ENCODE peak calls at places on chromosomes 2 and 18, in seven cellular contexts. D is BE2C, T is breast epithelium, X is heart left ventricle, J is fibroblast of lung, I is GM23248, M is tibial artery. E is an unnamed sample.

GRCh38 chr2:232162191-232162590 is 200.7 kb downstream of the DIS3L2 start:
- DNase-seq in X (no peak), M (no peak), D (no peak), I (peak; percentile 26), J (peak; percentile 69), T (no peak), E (no peak)

GRCh38 chr2:236045264-236046235 is 122.6 kb downstream of the GBX2 start:
- DNase-seq in J (no peak), T (no peak), X (no peak), D (no peak), M (no peak), I (no peak), E (no peak)

GRCh38 chr2:191942114-191943103 is 95.5 kb upstream of the CAVIN2 start:
- DNase-seq in T (peak; percentile 22), D (peak; percentile 16), I (peak; percentile 27), J (peak; percentile 51), X (no peak), M (no peak), E (no peak)

GRCh38 chr18:6376433-6377229 is 38.1 kb downstream of the L3MBTL4 start:
- DNase-seq in X (no peak), T (no peak), J (no peak), I (no peak), M (no peak), D (no peak), E (no peak)

GRCh38 chr2:165839610-165840009 is 45.6 kb upstream of the GALNT3 start:
- DNase-seq in X (no peak), D (no peak), M (no peak), T (no peak), J (peak; percentile 54), I (peak; percentile 56), E (no peak)

GRCh38 chr2:199488772-199489400 is 31.1 kb upstream of the SATB2 start:
- DNase-seq in X (no peak), J (peak; percentile 32), T (no peak), M (no peak), I (peak; percentile 70), D (peak; percentile 74), E (no peak)

GRCh38 chr18:813405-814071 is 1.5 kb upstream of the YES1 start:
- DNase-seq in T (no peak), X (no peak), D (no peak), J (no peak), M (no peak), I (no peak), E (no peak)

GRCh38 chr2:40202798-40203400 is 249.0 kb downstream of the SLC8A1 start:
- DNase-seq in X (no peak), J (peak; percentile 60), D (no peak), T (no peak), M (no peak), I (peak; percentile 57), E (no peak)

GRCh38 chr18:42360716-42361115 is 405.7 kb downstream of the PIK3C3 start:
- DNase-seq in M (no peak), D (no peak), I (no peak), J (no peak), X (no peak), T (no peak), E (no peak)

GRCh38 chr2:70516596-70516995 is 37.0 kb downstream of the TGFA start:
- DNase-seq in I (peak; percentile 90), D (no peak), T (peak; percentile 41), M (no peak), J (peak; percentile 15), X (no peak), E (no peak)

GRCh38 chr18:44537521-44537920 is 143.2 kb upstream of the SETBP1 start:
- DNase-seq in M (peak; percentile 63), J (peak; percentile 90), I (peak; percentile 93), D (peak; percentile 34), T (peak; percentile 17), X (no peak), E (no peak)

GRCh38 chr18:25282282-25282681 is 69.7 kb downstream of the ZNF521 start:
- DNase-seq in I (no peak), D (no peak), M (no peak), X (peak; percentile 45), T (peak; percentile 30), J (no peak), E (no peak)

GRCh38 chr18:13522861-13523660 is 203.3 kb downstream of the FAM210A start:
- DNase-seq in J (no peak), M (no peak), X (no peak), I (no peak), D (no peak), T (peak; percentile 5), E (no peak)

GRCh38 chr2:207473866-207474251 is 55.9 kb upstream of the CREB1 start:
- DNase-seq in I (peak; percentile 14), D (no peak), M (no peak), T (no peak), J (no peak), X (no peak), E (no peak)

GRCh38 chr2:74525717-74526648 is at the start of gene DQX1:
- DNase-seq in M (no peak), J (no peak), T (no peak), I (peak; percentile 57), D (no peak), X (no peak), E (no peak)

GRCh38 chr2:203959265-203960034 is 22.9 kb downstream of the ICOS start:
- DNase-seq in D (no peak), M (no peak), J (no peak), T (no peak), I (no peak), X (no peak), E (no peak)

GRCh38 chr2:216215991-216216390 is 106.8 kb downstream of the XRCC5 start:
- DNase-seq in I (peak; percentile 54), T (no peak), J (peak; percentile 23), X (no peak), M (no peak), D (peak; percentile 40), E (no peak)

GRCh38 chr2:204491528-204491927 is 53.7 kb upstream of the PARD3B start:
- DNase-seq in M (no peak), I (peak; percentile 84), D (peak; percentile 15), T (no peak), X (no peak), J (peak; percentile 58), E (no peak)

GRCh38 chr18:59994357-59994756 is 94.6 kb downstream of the PMAIP1 start:
- DNase-seq in X (no peak), M (no peak), I (peak; percentile 14), J (no peak), D (peak; percentile 11), T (no peak), E (no peak)

GRCh38 chr2:189260361-189260761 is 80.8 kb upstream of the COL5A2 start:
- DNase-seq in T (no peak), J (peak; percentile 90), X (no peak), I (peak; percentile 23), M (no peak), D (no peak), E (no peak)

DNA sequence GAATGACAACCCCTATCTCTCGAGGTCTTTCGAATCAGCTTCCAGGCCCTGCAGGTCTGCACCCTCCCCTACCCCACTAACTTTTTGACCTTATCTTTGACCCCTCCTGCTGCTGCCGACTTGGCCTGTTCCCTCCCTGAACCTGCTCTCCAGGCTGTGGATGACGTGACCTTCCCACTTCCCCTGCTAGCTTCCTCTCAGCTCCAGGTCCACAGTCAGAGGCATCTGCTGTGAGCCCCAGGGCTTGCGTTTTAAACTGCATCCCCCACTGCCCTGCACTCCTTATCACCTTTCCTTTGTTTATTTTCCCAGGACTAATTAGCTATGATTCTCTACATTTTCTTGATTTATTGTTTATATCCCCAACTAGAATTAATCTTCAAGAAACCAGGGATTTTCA is 71.2 kb upstream of the ALKAL2 start:
- DNase-seq in D (no peak), I (no peak), T (no peak), X (no peak), M (no peak), J (no peak), E (no peak)
- H3K9me3 ChIP-seq in D (no peaks in the 10 kb centered on the region), I (no peaks in the 10 kb centered on the region), T (no peaks in the 10 kb centered on the region), X (no peaks in the 10 kb centered on the region), M (no peaks in the 10 kb centered on the region), J (no peaks in the 10 kb centered on the region), E (no peaks in the 10 kb centered on the region)

GRCh38 chr18:72207280-72207679 is 336.9 kb downstream of the CBLN2 start:
- DNase-seq in I (no peak), M (no peak), X (no peak), T (no peak), D (no peak), J (no peak), E (no peak)
- H3K9me3 ChIP-seq in I (no peaks in the 10 kb centered on the region), M (no peaks in the 10 kb centered on the region), X (no peaks in the 10 kb centered on the region), T (peaks cover 7% of the 10 kb centered on the region), D (no peaks in the 10 kb centered on the region), J (no peaks in the 10 kb centered on the region), E (no peaks in the 10 kb centered on the region)

GRCh38 chr18:8631265-8631664 is 22.0 kb downstream of the RAB12 start:
- DNase-seq in M (no peak), X (no peak), J (no peak), D (no peak), I (no peak), T (no peak), E (no peak)

GRCh38 chr18:8627107-8627472 is 17.9 kb downstream of the RAB12 start:
- DNase-seq in I (no peak), X (no peak), M (no peak), D (no peak), J (no peak), T (no peak), E (no peak)

GRCh38 chr18:8630546-8630945 is 21.3 kb downstream of the RAB12 start:
- DNase-seq in T (no peak), I (no peak), J (no peak), D (no peak), X (no peak), M (no peak), E (no peak)

GRCh38 chr18:8627540-8627939 is 18.3 kb downstream of the RAB12 start:
- DNase-seq in J (no peak), M (no peak), I (no peak), X (no peak), T (no peak), D (no peak), E (no peak)

DNA sequence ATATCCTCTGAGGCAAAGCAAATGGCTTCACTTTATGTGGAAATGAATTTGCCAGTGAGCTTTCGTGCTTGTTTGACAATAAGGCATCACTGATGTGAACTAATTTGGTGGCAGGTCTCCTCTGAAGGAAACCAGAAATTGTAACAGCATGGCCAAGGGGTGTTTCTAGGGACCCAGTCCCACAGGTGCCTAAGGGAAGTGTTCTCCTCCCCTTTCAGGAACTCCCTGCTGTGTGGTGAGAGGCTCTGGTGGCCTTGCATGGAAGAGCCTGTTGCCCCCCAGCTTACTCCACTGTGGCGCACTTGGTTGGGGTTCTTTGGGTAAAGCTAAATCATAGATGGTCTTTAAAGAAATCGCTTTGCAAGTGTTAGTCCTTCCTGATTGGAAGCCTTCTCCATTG is 20.4 kb downstream of the RAB12 start:
- DNase-seq in I (no peak), M (no peak), X (no peak), J (no peak), T (no peak), D (no peak), E (no peak)
- H3K9me3 ChIP-seq in I (no peaks in the 10 kb centered on the region), M (no peaks in the 10 kb centered on the region), X (no peaks in the 10 kb centered on the region), J (no peaks in the 10 kb centered on the region), T (no peaks in the 10 kb centered on the region), D (no peaks in the 10 kb centered on the region), E (no peaks in the 10 kb centered on the region)

DNA sequence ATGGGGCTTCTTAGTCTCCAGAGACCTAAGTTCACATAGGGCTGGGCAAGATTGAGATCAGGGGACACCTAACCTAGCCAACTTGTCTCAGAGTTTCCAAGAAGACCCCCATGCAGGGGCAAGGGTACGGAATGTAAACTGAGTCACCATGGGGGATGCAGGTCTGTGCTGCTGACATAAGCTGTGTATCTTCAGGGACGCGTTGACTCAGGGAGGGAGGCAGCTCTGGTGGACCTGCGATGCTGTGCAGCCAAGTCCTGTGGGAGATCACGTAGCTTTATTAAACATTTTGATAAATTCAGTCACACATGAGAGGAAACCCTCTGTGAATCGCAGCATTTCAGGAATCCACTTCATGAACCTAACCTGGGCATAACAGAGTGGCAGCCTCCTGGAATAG is 216.0 kb downstream of the ANKRD30B start:
- DNase-seq in T (no peak), J (no peak), D (no peak), M (no peak), X (no peak), I (no peak), E (no peak)
- H3K9me3 ChIP-seq in T (no peaks in the 10 kb centered on the region), J (no peaks in the 10 kb centered on the region), D (no peaks in the 10 kb centered on the region), M (no peaks in the 10 kb centered on the region), X (no peaks in the 10 kb centered on the region), I (no peaks in the 10 kb centered on the region), E (no peaks in the 10 kb centered on the region)

E was measured in T-helper 17 cell.